ENCODE peak calls at places on chromosomes 11 and 22, in eight cellular contexts. X is effector memory CD4-positive, alpha-beta T cell; W is adrenal gland; S is GM23338; Q is heart right ventricle; K is tibial nerve; H is HL-60; A is cardiac muscle cell. J is an unnamed sample.
A peak's percentile ranks its signal among the peaks of the same experiment; 100 is the strongest.

GRCh38 chr22:46754110-46754799 is 8.2 kb upstream of the TBC1D22A start:
- DNase-seq in X (no peak), W (peak; percentile 99), S (no peak), Q (peak; percentile 96), K (peak; percentile 83), H (peak; percentile 73), A (no peak), J (no peak)

GRCh38 chr11:75337195-75337654 is 14.2 kb downstream of the ARRB1 start:
- DNase-seq in X (no peak), W (peak; percentile 34), S (no peak), Q (no peak), K (no peak), H (peak; percentile 44), A (no peak), J (no peak)

GRCh38 chr11:80502511-80502910 is 1061.7 kb upstream of the TENM4 start:
- DNase-seq in X (no peak), W (no peak), S (peak; percentile 48), Q (no peak), K (no peak), H (no peak), A (peak; percentile 20), J (no peak)

GRCh38 chr11:126664193-126664592 is 308.7 kb downstream of the ST3GAL4 start:
- DNase-seq in X (no peak), W (no peak), S (no peak), Q (no peak), K (no peak), H (no peak), A (no peak), J (no peak)

GRCh38 chr22:46587067-46587471 is 33.1 kb upstream of the GRAMD4 start:
- DNase-seq in X (no peak), W (no peak), S (no peak), Q (no peak), K (no peak), H (no peak), A (no peak), J (no peak)

GRCh38 chr11:62787005-62787759 is at the start of gene TMEM179B:
- DNase-seq in X (peak; percentile 92), W (peak; percentile 99), S (peak; percentile 100), Q (peak; percentile 99), K (peak; percentile 100), H (peak; percentile 99), A (peak; percentile 100), J (peak; percentile 97)

GRCh38 chr11:76074178-76075112 is 131.9 kb downstream of the WNT11 start:
- DNase-seq in X (no peak), W (no peak), S (no peak), Q (no peak), K (no peak), H (no peak), A (no peak), J (no peak)

GRCh38 chr11:119995730-119996491 is 142.0 kb downstream of the TRIM29 start:
- DNase-seq in X (no peak), W (no peak), S (no peak), Q (no peak), K (no peak), H (no peak), A (no peak), J (no peak)

DNA sequence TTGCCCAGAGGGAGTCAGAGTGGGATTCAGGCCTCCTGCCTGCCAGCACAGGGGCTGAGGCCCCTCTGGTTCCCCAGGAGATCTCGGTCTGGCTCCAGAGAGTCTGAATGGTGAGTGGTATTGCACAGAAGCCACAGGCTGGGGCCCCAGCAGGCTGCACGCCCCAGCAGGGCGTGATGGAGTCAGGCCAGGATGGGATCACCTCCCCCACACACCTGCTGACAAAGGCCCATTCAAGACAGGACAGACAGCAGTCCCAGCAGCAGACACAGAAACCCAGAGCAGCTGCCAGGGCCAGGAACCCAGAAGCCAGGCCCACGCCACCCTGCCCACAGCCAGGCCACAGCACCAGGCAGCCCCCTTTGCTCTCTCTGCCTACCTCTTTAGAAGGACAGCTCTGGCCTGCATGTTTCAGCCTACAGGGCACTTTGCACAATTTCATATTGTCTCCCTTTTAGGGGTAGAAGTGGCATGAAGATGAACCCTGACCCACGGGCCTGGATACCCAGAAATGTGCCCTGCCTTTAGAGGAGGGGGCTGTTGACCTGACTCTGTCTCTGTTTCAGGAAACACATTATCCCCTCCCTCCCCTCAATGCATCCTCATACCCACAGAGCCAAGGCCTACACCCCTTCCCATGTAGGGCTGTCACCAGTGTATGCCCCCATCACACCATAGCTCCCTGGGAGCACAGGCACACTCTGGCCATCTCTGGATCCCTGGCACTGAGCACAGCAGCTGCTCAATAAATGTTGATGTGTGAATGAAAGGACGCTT is 6.1 kb downstream of the FXYD6 start:
- DNase-seq in X (no peak), W (no peak), S (peak; percentile 24), Q (no peak), K (no peak), H (no peak), A (peak; percentile 32), J (peak; percentile 52)
- H3K27ac ChIP-seq in X (no peak overlapping the region), W (no peak overlapping the region), S (no peak overlapping the region), Q (peak overlapping the region; percentile 55), K (peak overlapping the region; percentile 34), H (no peak overlapping the region), A (peak overlapping the region; percentile 61), J (peak overlapping the region; percentile 47)

GRCh38 chr11:57680552-57680874 is 12.6 kb downstream of the ZDHHC5 start:
- DNase-seq in X (no peak), W (no peak), S (no peak), Q (no peak), K (no peak), H (no peak), A (no peak), J (no peak)

GRCh38 chr11:57674251-57674650 is 6.3 kb downstream of the ZDHHC5 start:
- DNase-seq in X (no peak), W (no peak), S (no peak), Q (no peak), K (no peak), H (no peak), A (no peak), J (no peak)

GRCh38 chr11:57679396-57679795 is 11.5 kb downstream of the ZDHHC5 start:
- DNase-seq in X (no peak), W (no peak), S (no peak), Q (no peak), K (no peak), H (no peak), A (no peak), J (no peak)

GRCh38 chr11:57681168-57681567 is 13.3 kb downstream of the ZDHHC5 start:
- DNase-seq in X (no peak), W (no peak), S (no peak), Q (no peak), K (no peak), H (no peak), A (no peak), J (no peak)

DNA sequence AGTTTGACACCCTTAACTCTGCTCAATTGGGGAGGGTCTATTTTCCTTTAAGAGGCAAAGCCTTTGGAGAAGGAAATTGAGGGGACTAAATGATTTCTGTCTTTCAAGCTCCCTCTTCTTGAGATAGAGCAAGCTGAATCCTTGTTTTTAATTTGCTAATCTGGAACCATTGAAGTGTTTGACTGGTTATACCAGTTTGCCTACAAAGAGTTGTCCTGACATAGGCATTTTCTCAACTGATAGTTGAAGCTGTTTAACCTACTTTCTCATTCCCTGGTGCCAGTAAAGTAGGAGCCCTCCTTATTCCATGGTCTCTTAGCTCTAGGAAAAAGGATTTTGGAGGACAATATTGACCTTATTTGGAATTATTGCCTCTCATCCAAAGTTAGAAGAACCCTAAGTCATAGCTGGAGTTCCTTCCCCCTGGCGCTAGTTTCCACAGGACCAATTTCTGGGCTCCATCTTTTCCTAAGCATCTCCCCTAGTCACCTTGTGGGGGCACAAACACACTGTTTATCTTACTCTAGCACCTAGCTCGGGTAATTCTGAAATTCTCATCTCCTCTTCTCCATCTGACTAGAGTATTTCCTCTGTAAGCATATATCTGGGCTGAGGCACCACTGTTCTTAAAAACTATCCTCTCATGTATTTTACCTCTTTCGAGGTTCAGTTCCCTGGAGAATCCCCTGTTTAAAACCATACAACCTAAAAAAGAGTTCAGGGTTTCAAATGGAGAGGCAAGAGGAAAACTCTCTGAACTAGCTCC is 7.4 kb downstream of the ZDHHC5 start:
- DNase-seq in X (no peak), W (no peak), S (no peak), Q (no peak), K (no peak), H (no peak), A (no peak), J (no peak)
- H3K27ac ChIP-seq in X (no peak overlapping the region), W (no peak overlapping the region), S (peak overlapping the region; percentile 75), Q (no peak overlapping the region), K (no peak overlapping the region), H (no peak overlapping the region), A (no peak overlapping the region), J (no peak overlapping the region)

GRCh38 chr22:38181453-38182200 is at the start of gene PLA2G6:
- DNase-seq in X (peak; percentile 93), W (peak; percentile 99), S (peak; percentile 99), Q (peak; percentile 98), K (peak; percentile 95), H (peak; percentile 99), A (peak; percentile 99), J (peak; percentile 98)

GRCh38 chr22:38177044-38177443 is 4.6 kb downstream of the PLA2G6 start:
- DNase-seq in X (no peak), W (peak; percentile 16), S (no peak), Q (no peak), K (no peak), H (peak; percentile 61), A (no peak), J (no peak)

GRCh38 chr22:38184788-38185187 is 3.2 kb upstream of the PLA2G6 start:
- DNase-seq in X (no peak), W (no peak), S (no peak), Q (no peak), K (no peak), H (no peak), A (no peak), J (no peak)

GRCh38 chr22:38177926-38178604 is 3.6 kb downstream of the PLA2G6 start:
- DNase-seq in X (no peak), W (peak; percentile 88), S (peak; percentile 33), Q (no peak), K (peak; percentile 64), H (no peak), A (no peak), J (no peak)

DNA sequence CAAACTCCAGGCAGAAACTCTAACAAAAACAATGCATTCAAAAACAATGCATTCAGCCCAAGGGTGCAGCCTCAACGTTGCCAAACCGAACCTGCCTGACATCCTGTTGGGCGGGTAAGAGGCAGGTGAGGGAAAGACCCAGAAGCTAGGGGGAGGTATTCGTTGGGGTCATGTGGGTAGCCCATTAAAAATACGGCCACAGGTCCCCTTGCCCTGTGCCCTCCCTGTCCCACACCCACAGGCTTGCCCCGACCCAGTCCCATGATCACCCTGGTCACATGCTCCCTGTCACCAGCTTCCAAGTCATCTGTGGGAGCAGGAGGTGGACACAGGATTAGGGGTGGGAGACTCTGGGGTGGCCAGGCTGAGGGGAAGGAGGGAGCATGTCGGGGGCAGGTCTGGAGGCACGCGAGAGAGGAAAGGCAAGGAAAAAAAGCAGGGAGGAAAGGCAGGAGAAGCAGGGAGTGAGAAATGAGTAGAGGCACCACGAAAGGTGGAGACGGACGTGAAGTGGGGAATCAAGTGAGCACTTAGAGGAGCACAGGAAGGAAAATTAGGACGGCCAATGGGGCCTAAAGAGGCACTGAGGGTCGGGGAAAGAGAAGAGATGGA is 683 bp downstream of the PLA2G6 start:
- DNase-seq in X (peak; percentile 35), W (peak; percentile 76), S (peak; percentile 49), Q (peak; percentile 53), K (peak; percentile 52), H (no peak), A (no peak), J (peak; percentile 67)
- H3K27ac ChIP-seq in X (peak overlapping the region; percentile 78), W (peak overlapping the region; percentile 93), S (peak overlapping the region; percentile 94), Q (peak overlapping the region; percentile 78), K (peak overlapping the region; percentile 90), H (peak overlapping the region; percentile 94), A (peak overlapping the region; percentile 79), J (peak overlapping the region; percentile 95)

DNA sequence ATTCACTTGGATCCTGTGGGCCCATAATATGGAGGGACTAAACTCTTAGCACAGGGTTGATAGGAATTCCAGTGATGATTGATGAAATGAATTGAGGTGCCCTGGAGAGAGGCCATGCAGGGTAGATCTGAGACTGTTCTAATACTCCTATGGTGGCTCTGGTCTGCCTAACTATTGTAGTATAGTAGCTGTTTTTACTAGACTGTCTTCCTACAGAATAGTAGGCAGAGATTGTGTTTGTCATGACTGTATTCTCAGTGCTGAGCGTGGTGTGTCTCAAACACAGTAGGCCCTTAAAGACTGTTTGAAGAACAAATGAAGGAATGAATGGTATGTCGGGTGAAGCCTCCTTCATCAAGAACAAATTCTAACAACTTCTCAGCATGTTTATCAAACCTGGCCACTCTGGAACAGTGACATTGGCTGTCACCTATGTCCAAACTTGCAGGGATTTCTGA is 107.0 kb upstream of the SESN3 start:
- DNase-seq in X (no peak), W (no peak), S (peak; percentile 62), Q (no peak), K (no peak), H (no peak), A (no peak), J (no peak)
- H3K27ac ChIP-seq in X (no peak overlapping the region), W (peak overlapping the region; percentile 63), S (peak overlapping the region; percentile 85), Q (peak overlapping the region; percentile 71), K (peak overlapping the region; percentile 56), H (no peak overlapping the region), A (peak overlapping the region; percentile 75), J (no peak overlapping the region)